ENCODE peak calls at places on chromosome 14, in four cellular contexts. W is kidney glomerular epithelial cell, A is AG20443, X is putamen. U is an unnamed sample.

GRCh38 chr14:49106721-49107689 is 479.2 kb downstream of the RPS29 start:
- DNase-seq in X (no peak), A (no peak), W (no peak), U (no peak)

GRCh38 chr14:67599698-67600561 is at the start of gene PIGH:
- DNase-seq in X (peak), A (peak), W (peak), U (peak)

GRCh38 chr14:105602799-105603763 is 76.7 kb downstream of the TMEM121 start:
- DNase-seq in X (no peak), A (no peak), W (no peak), U (no peak)

GRCh38 chr14:23542261-23542660 is 9.3 kb downstream of the ZFHX2 start:
- DNase-seq in X (no peak), A (no peak), W (no peak), U (no peak)

GRCh38 chr14:34775922-34776321 is 61.5 kb upstream of the CFL2 start:
- DNase-seq in W (no peak), X (no peak), A (no peak), U (no peak)

GRCh38 chr14:79510659-79511058 is 700.6 kb downstream of the DIO2 start:
- DNase-seq in A (peak), W (peak), X (no peak), U (no peak)

GRCh38 chr14:23091294-23092225 is 3.4 kb downstream of the ACIN1 start:
- DNase-seq in A (no peak), W (no peak), X (no peak), U (no peak)

GRCh38 chr14:22549981-22550670 is 38.9 kb downstream of the DAD1 start:
- DNase-seq in W (no peak), A (no peak), X (no peak), U (no peak)

GRCh38 chr14:20489093-20489994 is 16.0 kb upstream of the RNASE10 start:
- DNase-seq in A (peak), W (peak), X (no peak), U (no peak)

GRCh38 chr14:104368751-104369100 is 210.8 kb upstream of the C14orf180 start:
- DNase-seq in A (no peak), X (no peak), W (no peak), U (no peak)

GRCh38 chr14:75968461-75968860 is 13.3 kb downstream of the TGFB3 start:
- DNase-seq in X (no peak), W (no peak), A (peak), U (peak)

GRCh38 chr14:61925043-61925442 is 162.8 kb downstream of the SNAPC1 start:
- DNase-seq in X (peak), W (peak), A (no peak), U (no peak)

U was measured in T1000.